ENCODE peak calls at places on chromosomes 4 and X, in six cellular contexts. Z is amniotic stem cell, S is nephron progenitor cell, G is WTC11, D is progenitor cell of endocrine pancreas, I is head of caudate nucleus. N is an unnamed sample.

GRCh38 chr4:139242511-139243051 is 37.4 kb downstream of the MGARP start:
- DNase-seq in Z (peak), S (no peak), G (no peak), D (no peak), I (no peak), N (no peak)

GRCh38 chrX:107851215-107851614 is 25.5 kb downstream of the MID2 start:
- DNase-seq in Z (no peak), S (no peak), G (no peak), D (no peak), I (no peak), N (no peak)

GRCh38 chr4:156765277-156765676 is 206.3 kb downstream of the PDGFC start:
- DNase-seq in Z (no peak), S (no peak), G (no peak), D (no peak), I (no peak), N (no peak)

GRCh38 chrX:47683171-47684145 is 24.5 kb upstream of the UXT start:
- DNase-seq in Z (no peak), S (no peak), G (no peak), D (no peak), I (no peak), N (no peak)

GRCh38 chr4:153655928-153656327 is 28.2 kb upstream of the TLR2 start:
- DNase-seq in Z (no peak), S (no peak), G (no peak), D (no peak), I (peak), N (no peak)

GRCh38 chr4:74304136-74304628 is 4.1 kb upstream of the EPGN start:
- DNase-seq in Z (no peak), S (no peak), G (no peak), D (no peak), I (no peak), N (no peak)

GRCh38 chr4:100679926-100680325 is 162.1 kb upstream of the EMCN start:
- DNase-seq in Z (no peak), S (no peak), G (no peak), D (no peak), I (no peak), N (no peak)

GRCh38 chrX:63506320-63506719 is 155.2 kb upstream of the SPIN4 start:
- DNase-seq in Z (no peak), S (no peak), G (no peak), D (no peak), I (no peak), N (no peak)

GRCh38 chrX:39950035-39950688 is 147.6 kb downstream of the BCOR start:
- DNase-seq in Z (no peak), S (no peak), G (no peak), D (no peak), I (no peak), N (no peak)

GRCh38 chrX:136767104-136767941 is 13.4 kb downstream of the ARHGEF6 start:
- DNase-seq in Z (no peak), S (peak), G (peak), D (peak), I (peak), N (peak)

GRCh38 chr4:85873566-85873965 is 398.6 kb downstream of the ARHGAP24 start:
- DNase-seq in Z (no peak), S (no peak), G (no peak), D (no peak), I (no peak), N (no peak)

GRCh38 chr4:8759987-8760386 is 111.7 kb downstream of the HMX1 start:
- DNase-seq in Z (no peak), S (no peak), G (peak), D (no peak), I (no peak), N (no peak)

GRCh38 chrX:20481632-20482031 is 214.9 kb upstream of the RPS6KA3 start:
- DNase-seq in Z (no peak), S (no peak), G (no peak), D (no peak), I (no peak), N (no peak)

GRCh38 chr4:144666539-144667175 is 20.7 kb downstream of the HHIP start:
- DNase-seq in Z (no peak), S (no peak), G (no peak), D (no peak), I (no peak), N (no peak)

GRCh38 chr4:148026022-148026421 is 294.1 kb downstream of the ARHGAP10 start:
- DNase-seq in Z (peak), S (no peak), G (no peak), D (no peak), I (no peak), N (no peak)

GRCh38 chr4:1534076-1534872 is 128.0 kb upstream of the NKX1-1 start:
- DNase-seq in Z (no peak), S (peak), G (no peak), D (no peak), I (no peak), N (no peak)

GRCh38 chr4:154348657-154349056 is 142.9 kb downstream of the DCHS2 start:
- DNase-seq in Z (no peak), S (no peak), G (peak), D (no peak), I (no peak), N (no peak)

GRCh38 chr4:147772056-147772455 is 40.2 kb downstream of the ARHGAP10 start:
- DNase-seq in Z (no peak), S (no peak), G (no peak), D (no peak), I (no peak), N (no peak)

GRCh38 chr4:77618383-77619241 is 13.0 kb downstream of the CXCL13 start:
- DNase-seq in Z (peak), S (peak), G (peak), D (peak), I (peak), N (peak)

GRCh38 chr4:3689006-3689405 is 77.2 kb upstream of the ADRA2C start:
- DNase-seq in Z (no peak), S (no peak), G (peak), D (no peak), I (no peak), N (peak)

N was measured in posterior cingulate gyrus.